ENCODE peak calls at places on chromosome X, in seven cellular contexts. B, R, S, H, W, Z and A are unnamed samples. For H3K4me1, the result is how much of the 10 kb centered on the place peaks cover.

GRCh38 chrX:8955521-8955920 is 78.4 kb downstream of the FAM9B start:
- DNase-seq in B (no peak), R (no peak), S (no peak), H (no peak), W (no peak), Z (no peak), A (no peak)

GRCh38 chrX:140092121-140092520 is 126.8 kb upstream of the CXorf66 start:
- DNase-seq in B (no peak), R (no peak), S (no peak), H (no peak), W (no peak), Z (no peak), A (no peak)

GRCh38 chrX:76850851-76851250 is 423.3 kb downstream of the MAGEE1 start:
- DNase-seq in B (no peak), R (no peak), S (no peak), H (no peak), W (no peak), Z (no peak), A (no peak)

GRCh38 chrX:105701310-105702052 is 120.9 kb upstream of the NRK start:
- DNase-seq in B (peak), R (peak), S (no peak), H (no peak), W (no peak), Z (no peak), A (no peak)

GRCh38 chrX:130652824-130653578 is 250.0 kb downstream of the ENOX2 start:
- DNase-seq in B (no peak), R (no peak), S (no peak), H (no peak), W (no peak), Z (no peak), A (no peak)

GRCh38 chrX:87338510-87338909 is 179.1 kb upstream of the KLHL4 start:
- DNase-seq in B (peak), R (no peak), S (no peak), H (no peak), W (no peak), Z (no peak), A (no peak)

GRCh38 chrX:1679238-1679637 is 64.4 kb downstream of the ASMT start:
- DNase-seq in B (no peak), R (no peak), S (no peak), H (no peak), W (no peak), Z (no peak), A (no peak)

GRCh38 chrX:27619975-27620374 is 29.8 kb downstream of the DCAF8L2 start:
- DNase-seq in B (peak), R (no peak), S (no peak), H (no peak), W (no peak), Z (no peak), A (no peak)

GRCh38 chrX:149074429-149074828 is 430.7 kb downstream of the IDS start:
- DNase-seq in B (no peak), R (no peak), S (peak), H (peak), W (peak), Z (no peak), A (peak)

GRCh38 chrX:150085881-150086280 is 147.6 kb upstream of the EOLA2 start:
- DNase-seq in B (peak), R (no peak), S (no peak), H (no peak), W (no peak), Z (no peak), A (no peak)

GRCh38 chrX:6891404-6891803 is 256.1 kb upstream of the STS start:
- DNase-seq in B (no peak), R (no peak), S (no peak), H (no peak), W (no peak), Z (no peak), A (no peak)

GRCh38 chrX:69493193-69493592 is 10.9 kb upstream of the NALF2 start:
- DNase-seq in B (peak), R (no peak), S (no peak), H (peak), W (peak), Z (peak), A (peak)

GRCh38 chrX:108090474-108091265 is 672 bp downstream of the PSMD10 start:
- DNase-seq in B (peak), R (no peak), S (no peak), H (no peak), W (no peak), Z (no peak), A (no peak)

GRCh38 chrX:153339662-153340061 is 5.7 kb downstream of the ZNF275 start:
- DNase-seq in B (no peak), R (no peak), S (no peak), H (no peak), W (no peak), Z (no peak), A (no peak)
- H3K4me1 ChIP-seq in B (under half), R (under half), S (under half), H (under half), W (under half), Z (under half), A (under half)

GRCh38 chrX:39760930-39761329 is 336.8 kb downstream of the BCOR start:
- DNase-seq in B (no peak), R (no peak), S (no peak), H (no peak), W (no peak), Z (no peak), A (no peak)

GRCh38 chrX:39762266-39762841 is 335.4 kb downstream of the BCOR start:
- DNase-seq in B (peak), R (no peak), S (no peak), H (no peak), W (no peak), Z (no peak), A (no peak)

GRCh38 chrX:39758791-39759525 is 338.8 kb downstream of the BCOR start:
- DNase-seq in B (no peak), R (no peak), S (peak), H (no peak), W (peak), Z (no peak), A (no peak)

GRCh38 chrX:39757971-39758370 is 339.8 kb downstream of the BCOR start:
- DNase-seq in B (peak), R (no peak), S (no peak), H (no peak), W (no peak), Z (no peak), A (no peak)

DNA sequence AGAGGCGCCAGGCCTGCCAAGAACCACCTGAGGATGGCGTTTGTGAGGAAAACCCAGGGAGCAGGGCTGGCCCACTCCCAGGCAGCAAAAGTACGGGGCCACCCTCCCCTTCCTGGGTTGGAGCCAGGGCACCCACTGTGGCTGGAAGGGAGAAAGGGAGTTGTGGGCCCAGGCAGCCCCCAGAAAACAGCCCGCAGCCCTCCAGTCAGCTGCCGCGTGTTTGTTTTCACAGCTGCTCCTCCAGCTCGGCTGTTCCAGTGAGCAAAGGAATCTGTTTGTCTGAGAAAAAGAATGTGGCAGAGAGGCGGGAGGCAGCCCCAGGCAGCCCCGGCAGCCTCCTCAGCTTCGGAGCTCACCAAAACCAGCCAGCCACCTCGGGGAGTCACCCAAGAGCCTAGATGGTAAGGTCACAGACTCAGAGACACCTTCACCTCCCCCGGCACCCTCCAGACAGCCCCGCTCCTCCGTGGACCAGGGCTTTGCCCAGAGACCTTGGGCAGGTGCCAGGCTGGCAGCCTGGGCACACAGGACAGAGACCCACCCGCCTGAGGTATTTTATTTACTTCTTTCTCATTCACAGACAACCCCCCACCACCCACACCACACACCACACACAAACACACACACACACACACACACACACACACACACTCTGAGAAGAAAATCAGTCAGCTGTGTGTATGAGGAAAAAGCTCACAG is 338.1 kb downstream of the BCOR start:
- DNase-seq in B (peak), R (no peak), S (peak), H (no peak), W (no peak), Z (peak), A (no peak)
- H3K4me1 ChIP-seq in B (under half), R (under half), S (under half), H (under half), W (under half), Z (half or more), A (under half)

DNA sequence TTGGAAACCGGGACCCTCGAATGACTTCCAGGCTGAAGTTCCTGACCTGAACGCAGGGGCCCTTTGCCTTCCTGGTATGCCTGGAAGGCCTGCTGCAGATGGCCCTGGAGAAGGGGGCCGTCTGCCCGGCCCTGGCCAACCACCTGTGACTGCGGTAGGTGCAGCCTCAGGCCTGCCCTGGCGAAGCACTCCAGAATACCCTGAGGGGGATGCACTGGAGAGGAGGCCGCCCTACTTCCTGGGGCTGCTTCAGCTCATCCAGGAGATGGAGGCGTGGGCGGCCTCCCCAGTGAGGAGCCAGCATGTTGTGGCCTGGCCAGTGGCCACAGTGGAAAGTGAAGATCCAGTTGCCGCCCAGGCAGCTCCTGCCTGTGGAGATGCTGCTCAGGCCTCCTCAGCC is 26.4 kb upstream of the PNMA3 start:
- DNase-seq in B (no peak), R (no peak), S (no peak), H (no peak), W (no peak), Z (no peak), A (no peak)
- H3K4me1 ChIP-seq in B (under half), R (under half), S (under half), H (under half), W (under half), Z (under half), A (under half)

GRCh38 chrX:40170830-40171512 is 73.2 kb upstream of the BCOR start:
- DNase-seq in B (peak), R (no peak), S (no peak), H (no peak), W (no peak), Z (no peak), A (no peak)

GRCh38 chrX:40167240-40168182 is 69.8 kb upstream of the BCOR start:
- DNase-seq in B (no peak), R (no peak), S (no peak), H (no peak), W (no peak), Z (peak), A (no peak)

GRCh38 chrX:40168183-40169015 is 70.6 kb upstream of the BCOR start:
- DNase-seq in B (no peak), R (no peak), S (no peak), H (no peak), W (no peak), Z (no peak), A (no peak)

GRCh38 chrX:40171513-40172168 is 73.9 kb upstream of the BCOR start:
- DNase-seq in B (peak), R (no peak), S (no peak), H (no peak), W (no peak), Z (no peak), A (no peak)

GRCh38 chrX:40169193-40170086 is 71.7 kb upstream of the BCOR start:
- DNase-seq in B (peak), R (no peak), S (no peak), H (peak), W (no peak), Z (peak), A (peak)
- H3K4me1 ChIP-seq in B (under half), R (under half), S (half or more), H (under half), W (under half), Z (under half), A (half or more)

GRCh38 chrX:154600962-154601374 is 16.0 kb downstream of the CTAG1A start:
- DNase-seq in B (peak), R (peak), S (no peak), H (no peak), W (no peak), Z (no peak), A (no peak)

GRCh38 chrX:154602766-154603437 is 16.2 kb downstream of the CTAG1B start:
- DNase-seq in B (no peak), R (no peak), S (no peak), H (no peak), W (no peak), Z (no peak), A (no peak)

GRCh38 chrX:154603438-154604430 is 15.3 kb downstream of the CTAG1B start:
- DNase-seq in B (peak), R (peak), S (no peak), H (no peak), W (no peak), Z (no peak), A (no peak)

GRCh38 chrX:154599531-154599930 is 14.6 kb downstream of the CTAG1A start:
- DNase-seq in B (no peak), R (no peak), S (no peak), H (no peak), W (no peak), Z (no peak), A (no peak)

GRCh38 chrX:154602226-154602625 is 16.9 kb downstream of the CTAG1B start:
- DNase-seq in B (no peak), R (no peak), S (no peak), H (no peak), W (no peak), Z (no peak), A (no peak)
- H3K4me1 ChIP-seq in B (under half), R (under half), S (under half), H (under half), W (under half), Z (under half), A (under half)

GRCh38 chrX:16429391-16429790 is 220.6 kb upstream of the S100G start:
- DNase-seq in B (no peak), R (no peak), S (no peak), H (no peak), W (no peak), Z (no peak), A (no peak)

GRCh38 chrX:16431266-16431665 is 218.7 kb upstream of the S100G start:
- DNase-seq in B (no peak), R (no peak), S (no peak), H (no peak), W (no peak), Z (no peak), A (no peak)

GRCh38 chrX:16433021-16433420 is 216.9 kb upstream of the S100G start:
- DNase-seq in B (no peak), R (no peak), S (no peak), H (peak), W (no peak), Z (no peak), A (no peak)

GRCh38 chrX:16427668-16428067 is 222.3 kb upstream of the S100G start:
- DNase-seq in B (no peak), R (no peak), S (no peak), H (no peak), W (no peak), Z (no peak), A (no peak)
- H3K4me1 ChIP-seq in B (under half), R (under half), S (under half), H (under half), W (under half), Z (under half), A (under half)